ENCODE peak calls at places on chromosome 20, in four cellular contexts. U is PC-3, E is K562, F is colonic mucosa. K is an unnamed sample.
A peak's percentile ranks its signal among the peaks of the same experiment; 100 is the strongest.

GRCh38 chr20:61361501-61361900 is 109.4 kb downstream of the CDH4 start:
- DNase-seq in U (no peak), E (no peak), F (no peak), K (no peak)

GRCh38 chr20:9068232-9068781 is 580 bp upstream of the PLCB4 start:
- DNase-seq in U (peak; percentile 69), E (peak; percentile 14), F (peak; percentile 39), K (no peak)

GRCh38 chr20:24837721-24838456 is 111.2 kb upstream of the CST7 start:
- DNase-seq in U (no peak), E (no peak), F (no peak), K (no peak)

GRCh38 chr20:39993737-39994136 is 695.3 kb downstream of the MAFB start:
- DNase-seq in U (no peak), E (no peak), F (no peak), K (no peak)

GRCh38 chr20:48630342-48631075 is 197.3 kb downstream of the PREX1 start:
- DNase-seq in U (no peak), E (no peak), F (no peak), K (no peak)

GRCh38 chr20:56629464-56630085 is 469 bp downstream of the TFAP2C start:
- DNase-seq in U (peak; percentile 14), E (no peak), F (no peak), K (no peak)

GRCh38 chr20:31496761-31497295 is 17.4 kb upstream of the HM13 start:
- DNase-seq in U (no peak), E (no peak), F (no peak), K (peak; percentile 87)

GRCh38 chr20:54690323-54690722 is 214.9 kb downstream of the DOK5 start:
- DNase-seq in U (no peak), E (no peak), F (no peak), K (no peak)

GRCh38 chr20:62824476-62825287 is 7.8 kb downstream of the COL9A3 start:
- DNase-seq in U (peak; percentile 42), E (peak; percentile 81), F (peak; percentile 76), K (no peak)

GRCh38 chr20:50582591-50583234 is 72.5 kb downstream of the PTPN1 start:
- DNase-seq in U (no peak), E (no peak), F (no peak), K (no peak)

GRCh38 chr20:50855498-50856474 is 60.9 kb downstream of the BCAS4 start:
- DNase-seq in U (peak; percentile 30), E (no peak), F (no peak), K (no peak)

GRCh38 chr20:60340232-60340631 is 382.0 kb downstream of the CDH26 start:
- DNase-seq in U (no peak), E (peak; percentile 15), F (no peak), K (no peak)

GRCh38 chr20:51187318-51187717 is 164.4 kb upstream of the KCNG1 start:
- DNase-seq in U (no peak), E (no peak), F (no peak), K (no peak)

GRCh38 chr20:39248851-39249485 is 286.8 kb downstream of the DHX35 start:
- DNase-seq in U (no peak), E (no peak), F (no peak), K (no peak)

GRCh38 chr20:63103402-63104311 is 96.9 kb upstream of the BHLHE23 start:
- DNase-seq in U (no peak), E (no peak), F (no peak), K (no peak)

GRCh38 chr20:31675828-31676533 is 38.3 kb downstream of the COX4I2 start:
- DNase-seq in U (peak; percentile 25), E (peak; percentile 97), F (peak; percentile 40), K (no peak)

GRCh38 chr20:5567644-5568043 is 182.6 kb upstream of the SHLD1 start:
- DNase-seq in U (no peak), E (no peak), F (no peak), K (no peak)

GRCh38 chr20:6744805-6745204 is 22.7 kb upstream of the BMP2 start:
- DNase-seq in U (no peak), E (no peak), F (no peak), K (no peak)

GRCh38 chr20:5316188-5317158 is at the start of gene PROKR2:
- DNase-seq in U (no peak), E (no peak), F (no peak), K (no peak)

GRCh38 chr20:7302256-7302655 is 534.8 kb downstream of the BMP2 start:
- DNase-seq in U (no peak), E (no peak), F (no peak), K (no peak)

GRCh38 chr20:63202811-63203526 is 13.0 kb downstream of the YTHDF1 start:
- DNase-seq in U (no peak), E (no peak), F (no peak), K (no peak)

GRCh38 chr20:63380346-63380870 is 19.3 kb upstream of the CHRNA4 start:
- DNase-seq in U (no peak), E (no peak), F (no peak), K (no peak)

GRCh38 chr20:51326241-51326819 is 216.2 kb downstream of the NFATC2 start:
- DNase-seq in U (no peak), E (peak; percentile 48), F (peak; percentile 24), K (no peak)

GRCh38 chr20:45294003-45294368 is 12.7 kb upstream of the RBPJL start:
- DNase-seq in U (no peak), E (no peak), F (no peak), K (no peak)
- TF ChIP-seq CTCF in U (peak; percentile 5), E (no peak), F (no peak), K (no peak)

GRCh38 chr20:3255728-3256127 is 16.7 kb upstream of the SLC4A11 start:
- DNase-seq in U (no peak), E (no peak), F (no peak), K (no peak)
- H3K36me3 ChIP-seq in U (peaks cover 2% of the 10 kb centered on the region), E (peaks cover 4% of the 10 kb centered on the region), F (no peaks in the 10 kb centered on the region), K (peaks cover 76% of the 10 kb centered on the region)

GRCh38 chr20:43983359-43983758 is 68.7 kb downstream of the TOX2 start:
- DNase-seq in U (peak; percentile 19), E (peak; percentile 67), F (peak; percentile 90), K (no peak)
- TF ChIP-seq CTCF in U (peak; percentile 75), E (peak; percentile 64), F (peak; percentile 58), K (no peak)

GRCh38 chr20:16729565-16730460 is at the start of gene SNRPB2:
- DNase-seq in U (peak; percentile 95), E (peak; percentile 92), F (peak; percentile 93), K (peak; percentile 95)

GRCh38 chr20:16729080-16729479 is 746 bp upstream of the SNRPB2 start:
- DNase-seq in U (no peak), E (no peak), F (no peak), K (no peak)

DNA sequence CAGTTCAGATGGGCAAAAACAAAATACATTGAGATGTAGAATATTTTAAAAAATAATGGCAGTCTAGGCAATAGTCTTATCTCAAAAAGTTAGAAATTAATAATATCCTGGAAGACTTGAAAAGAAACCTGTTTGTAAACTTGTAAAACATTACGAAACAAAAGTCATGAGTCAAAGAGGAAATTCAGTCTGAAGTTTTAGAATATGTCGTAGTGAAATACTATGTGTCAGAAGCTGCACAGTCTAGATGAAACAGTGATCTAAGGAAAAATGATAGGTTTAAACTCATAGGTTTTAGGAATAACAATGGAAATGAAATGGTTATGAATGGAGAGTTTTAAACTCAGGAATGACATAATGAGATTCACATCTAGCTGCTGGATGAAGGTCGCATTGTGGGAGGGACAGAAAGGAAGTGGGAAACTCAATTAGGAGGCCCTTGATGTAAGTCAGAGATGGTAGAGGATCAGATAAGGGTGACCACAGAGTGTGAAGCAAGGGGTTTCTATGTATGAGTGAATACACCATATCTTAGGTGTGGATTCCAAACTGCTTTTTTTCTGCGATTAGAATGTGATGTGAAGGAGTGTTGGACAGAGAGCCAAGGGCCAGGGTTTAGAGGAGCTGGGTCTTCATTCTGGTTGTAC is 2.8 kb downstream of the SNRPB2 start:
- DNase-seq in U (peak; percentile 12), E (no peak), F (no peak), K (no peak)
- H3K36me3 ChIP-seq in U (peaks cover 58% of the 10 kb centered on the region), E (peaks cover 54% of the 10 kb centered on the region), F (no peaks in the 10 kb centered on the region), K (peaks cover 27% of the 10 kb centered on the region)

DNA sequence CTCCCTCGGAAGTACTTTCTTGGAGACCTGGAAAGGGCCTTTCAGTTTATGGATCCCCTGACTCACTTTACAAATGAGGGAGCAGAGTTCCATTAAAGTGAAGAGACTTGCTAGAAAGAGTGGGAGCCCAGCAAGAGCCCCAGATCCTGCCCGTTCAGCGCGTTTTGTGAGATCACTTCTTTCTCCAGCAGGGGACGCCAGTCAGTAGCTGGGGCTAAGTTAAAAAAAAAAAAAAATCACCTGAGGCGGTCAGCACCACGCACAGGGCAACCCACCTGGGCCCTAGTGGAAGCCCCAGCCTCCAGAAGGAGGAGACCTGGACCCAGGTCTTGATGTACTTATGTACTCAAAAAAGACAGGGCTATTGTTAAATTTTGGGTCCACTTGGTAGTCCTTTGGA is 274.5 kb upstream of the RNF24 start:
- DNase-seq in U (peak; percentile 6), E (no peak), F (no peak), K (no peak)
- TF ChIP-seq CTCF in U (peak; percentile 59), E (no peak), F (no peak), K (no peak)

GRCh38 chr20:33693741-33694645 is 7.8 kb upstream of the E2F1 start:
- DNase-seq in U (no peak), E (no peak), F (peak; percentile 41), K (peak; percentile 75)
- H3K36me3 ChIP-seq in U (no peaks in the 10 kb centered on the region), E (no peaks in the 10 kb centered on the region), F (no peaks in the 10 kb centered on the region), K (no peaks in the 10 kb centered on the region)

DNA sequence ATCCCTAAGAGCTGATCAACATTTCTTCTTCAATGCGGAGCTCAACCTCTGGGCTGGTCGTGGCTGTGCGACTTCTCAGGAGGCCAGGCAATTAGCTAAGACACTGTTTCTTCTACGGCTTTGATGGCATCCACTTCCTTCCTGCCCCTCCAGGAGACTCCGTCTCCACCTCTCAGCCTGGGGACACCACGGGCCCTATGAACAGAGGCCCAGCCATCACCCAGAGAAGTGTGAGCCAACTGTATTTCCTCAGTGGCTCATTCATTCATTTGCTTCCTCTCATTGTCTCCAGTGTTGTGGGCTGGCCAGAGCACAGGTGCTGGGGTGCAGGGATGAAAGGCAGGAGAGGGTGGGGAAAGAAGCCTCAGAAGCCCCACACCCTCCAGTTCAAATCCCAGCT is 51.8 kb upstream of the APCDD1L start:
- DNase-seq in U (no peak), E (no peak), F (no peak), K (no peak)
- TF ChIP-seq CTCF in U (no peak), E (no peak), F (no peak), K (no peak)

DNA sequence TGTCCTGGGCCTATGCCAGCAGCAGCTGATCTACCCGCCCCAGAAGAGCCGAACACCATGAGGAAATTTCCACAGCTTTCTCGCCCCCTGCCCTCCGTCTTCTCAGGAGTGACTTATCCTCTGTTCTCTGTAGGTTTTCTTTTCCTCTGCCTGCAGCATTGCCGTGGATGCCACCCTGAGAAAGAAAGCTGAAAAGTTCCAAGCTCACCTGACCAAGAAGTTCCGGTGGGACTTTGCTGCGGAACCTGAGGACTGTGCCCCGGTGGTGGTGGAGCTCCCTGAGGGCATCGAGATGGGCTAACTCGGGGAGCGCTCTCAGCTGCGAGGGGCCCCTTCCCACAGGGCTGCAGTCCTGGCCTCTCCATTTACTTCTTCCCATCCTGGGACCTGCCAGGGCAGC is 19.2 kb downstream of the AAR2 start:
- DNase-seq in U (no peak), E (no peak), F (no peak), K (no peak)
- H3K36me3 ChIP-seq in U (peaks cover 38% of the 10 kb centered on the region), E (peaks cover 48% of the 10 kb centered on the region), F (no peaks in the 10 kb centered on the region), K (peaks cover 22% of the 10 kb centered on the region)